ENCODE peak calls at places on chromosomes 11 and 22, in four cellular contexts. A, U, D and R are unnamed samples.

GRCh38 chr22:21937041-21937820 is 15.4 kb downstream of the PPM1F start:
- DNase-seq in A (no peak), U (peak; percentile 34), D (no peak), R (no peak)

GRCh38 chr11:73227571-73228211 is 9.6 kb downstream of the P2RY2 start:
- DNase-seq in A (no peak), U (no peak), D (no peak), R (peak; percentile 55)

GRCh38 chr22:31637938-31638618 is 23.9 kb downstream of the PISD start:
- DNase-seq in A (no peak), U (peak; percentile 23), D (peak; percentile 42), R (peak; percentile 77)

GRCh38 chr11:120867988-120868387 is 155.9 kb upstream of the TBCEL start:
- DNase-seq in A (no peak), U (no peak), D (no peak), R (no peak)

GRCh38 chr11:100774859-100775258 is 87.8 kb downstream of the ARHGAP42 start:
- DNase-seq in A (no peak), U (no peak), D (no peak), R (no peak)

GRCh38 chr11:126404367-126404766 is 48.9 kb downstream of the ST3GAL4 start:
- DNase-seq in A (peak; percentile 23), U (no peak), D (no peak), R (peak; percentile 12)

GRCh38 chr11:77178150-77178549 is 50.1 kb downstream of the MYO7A start:
- DNase-seq in A (no peak), U (no peak), D (no peak), R (no peak)

GRCh38 chr22:43521716-43522115 is 109.9 kb downstream of the MPPED1 start:
- DNase-seq in A (no peak), U (no peak), D (no peak), R (no peak)

GRCh38 chr11:65448074-65448417 is 25.4 kb downstream of the NEAT1 start:
- DNase-seq in A (no peak), U (no peak), D (no peak), R (no peak)

GRCh38 chr11:123473941-123474668 is 44.0 kb downstream of the GRAMD1B start:
- DNase-seq in A (no peak), U (no peak), D (no peak), R (no peak)

GRCh38 chr22:21726650-21727049 is 8.9 kb downstream of the YPEL1 start:
- DNase-seq in A (peak; percentile 28), U (no peak), D (no peak), R (no peak)

GRCh38 chr22:49869855-49870712 is 16.4 kb downstream of the ZBED4 start:
- DNase-seq in A (no peak), U (no peak), D (no peak), R (peak; percentile 5)

GRCh38 chr11:35932641-35933571 is 11.0 kb upstream of the LDLRAD3 start:
- DNase-seq in A (no peak), U (no peak), D (no peak), R (no peak)

GRCh38 chr11:122754553-122755322 is 83.6 kb upstream of the CRTAM start:
- DNase-seq in A (peak; percentile 32), U (no peak), D (no peak), R (no peak)

GRCh38 chr11:1500466-1501420 is 14.2 kb upstream of the MOB2 start:
- DNase-seq in A (no peak), U (no peak), D (peak; percentile 7), R (peak; percentile 60)

GRCh38 chr11:114192841-114193389 is 103.3 kb upstream of the NNMT start:
- DNase-seq in A (no peak), U (no peak), D (no peak), R (no peak)

GRCh38 chr11:118175031-118175531 is 1.4 kb downstream of the SCN2B start:
- DNase-seq in A (no peak), U (no peak), D (peak; percentile 40), R (no peak)

GRCh38 chr11:43358308-43358669 is 431 bp upstream of the TTC17 start:
- DNase-seq in A (no peak), U (no peak), D (no peak), R (no peak)

GRCh38 chr11:27934830-27935145 is 173.2 kb downstream of the KIF18A start:
- DNase-seq in A (no peak), U (no peak), D (no peak), R (no peak)

GRCh38 chr22:45905326-45905923 is 71.5 kb downstream of the WNT7B start:
- DNase-seq in A (no peak), U (no peak), D (no peak), R (no peak)

GRCh38 chr11:70205766-70206165 is 2.7 kb downstream of the FADD start:
- DNase-seq in A (no peak), U (no peak), D (no peak), R (peak; percentile 8)

GRCh38 chr22:31615481-31615840 is 46.6 kb downstream of the PISD start:
- DNase-seq in A (no peak), U (no peak), D (no peak), R (no peak)

GRCh38 chr11:10314199-10315072 is 9.6 kb downstream of the ADM start:
- DNase-seq in A (no peak), U (no peak), D (no peak), R (no peak)

GRCh38 chr11:27456140-27456801 is 16.3 kb downstream of the LGR4 start:
- DNase-seq in A (no peak), U (no peak), D (no peak), R (no peak)

GRCh38 chr11:17468094-17468493 is 8.6 kb downstream of the ABCC8 start:
- DNase-seq in A (no peak), U (no peak), D (no peak), R (no peak)

GRCh38 chr11:35968386-35969088 is 24.7 kb downstream of the LDLRAD3 start:
- DNase-seq in A (no peak), U (no peak), D (no peak), R (no peak)

GRCh38 chr11:44116433-44116832 is 21.0 kb downstream of the EXT2 start:
- DNase-seq in A (no peak), U (no peak), D (no peak), R (no peak)

DNA sequence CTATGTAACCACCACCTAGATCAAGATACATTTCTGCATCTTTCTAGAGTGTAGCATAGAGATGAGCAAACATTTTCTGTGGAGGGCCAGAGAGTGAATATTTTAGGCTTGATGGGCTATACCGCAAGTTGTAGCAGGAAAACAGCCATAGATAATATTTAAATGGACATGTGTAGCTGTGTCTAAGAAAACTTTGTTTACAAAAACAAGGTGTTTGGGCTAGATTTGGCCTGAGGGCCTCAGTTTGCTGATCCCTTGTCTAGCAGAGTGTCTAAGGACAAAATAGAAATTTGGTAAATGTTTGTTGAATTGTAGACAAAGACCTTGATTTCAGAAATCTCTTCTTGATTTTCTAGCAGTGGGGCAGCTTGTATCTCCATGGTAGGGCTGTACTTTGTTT is 36.3 kb downstream of the STIM1 start:
- DNase-seq in A (no peak), U (no peak), D (no peak), R (no peak)
- H3K4me1 ChIP-seq in A (no peaks in the 10 kb centered on the region), U (peaks cover 14% of the 10 kb centered on the region), D (peaks cover 44% of the 10 kb centered on the region), R (peaks cover 3% of the 10 kb centered on the region)

GRCh38 chr11:124753624-124754023 is 1.6 kb upstream of the VSIG2 start:
- DNase-seq in A (no peak), U (no peak), D (no peak), R (no peak)
- H3K9me3 ChIP-seq in A (no peaks in the 10 kb centered on the region), U (no peaks in the 10 kb centered on the region), D (no peaks in the 10 kb centered on the region), R (no peaks in the 10 kb centered on the region)

GRCh38 chr11:45889555-45889954 is 4.1 kb downstream of the MAPK8IP1 start:
- DNase-seq in A (no peak), U (no peak), D (no peak), R (no peak)
- H3K27me3 ChIP-seq in A (peaks cover 29% of the 10 kb centered on the region), U (peaks cover 4% of the 10 kb centered on the region), D (no peaks in the 10 kb centered on the region), R (no peaks in the 10 kb centered on the region)

GRCh38 chr22:37186997-37187522 is 987 bp downstream of the C1QTNF6 start:
- DNase-seq in A (no peak), U (no peak), D (peak; percentile 14), R (peak; percentile 24)

GRCh38 chr22:37187552-37187890 is 526 bp downstream of the C1QTNF6 start:
- DNase-seq in A (no peak), U (no peak), D (no peak), R (no peak)

GRCh38 chr22:37189011-37189466 is 992 bp upstream of the C1QTNF6 start:
- DNase-seq in A (no peak), U (no peak), D (peak; percentile 8), R (no peak)

GRCh38 chr22:37186228-37186996 is 1.6 kb downstream of the C1QTNF6 start:
- DNase-seq in A (peak; percentile 38), U (peak; percentile 46), D (peak; percentile 11), R (peak; percentile 42)

GRCh38 chr22:37187891-37188761 is at the start of gene C1QTNF6:
- DNase-seq in A (peak; percentile 66), U (no peak), D (peak; percentile 56), R (peak; percentile 77)
- H3K4me1 ChIP-seq in A (peaks cover 6% of the 10 kb centered on the region), U (peaks cover 35% of the 10 kb centered on the region), D (peaks cover 53% of the 10 kb centered on the region), R (no peaks in the 10 kb centered on the region)

DNA sequence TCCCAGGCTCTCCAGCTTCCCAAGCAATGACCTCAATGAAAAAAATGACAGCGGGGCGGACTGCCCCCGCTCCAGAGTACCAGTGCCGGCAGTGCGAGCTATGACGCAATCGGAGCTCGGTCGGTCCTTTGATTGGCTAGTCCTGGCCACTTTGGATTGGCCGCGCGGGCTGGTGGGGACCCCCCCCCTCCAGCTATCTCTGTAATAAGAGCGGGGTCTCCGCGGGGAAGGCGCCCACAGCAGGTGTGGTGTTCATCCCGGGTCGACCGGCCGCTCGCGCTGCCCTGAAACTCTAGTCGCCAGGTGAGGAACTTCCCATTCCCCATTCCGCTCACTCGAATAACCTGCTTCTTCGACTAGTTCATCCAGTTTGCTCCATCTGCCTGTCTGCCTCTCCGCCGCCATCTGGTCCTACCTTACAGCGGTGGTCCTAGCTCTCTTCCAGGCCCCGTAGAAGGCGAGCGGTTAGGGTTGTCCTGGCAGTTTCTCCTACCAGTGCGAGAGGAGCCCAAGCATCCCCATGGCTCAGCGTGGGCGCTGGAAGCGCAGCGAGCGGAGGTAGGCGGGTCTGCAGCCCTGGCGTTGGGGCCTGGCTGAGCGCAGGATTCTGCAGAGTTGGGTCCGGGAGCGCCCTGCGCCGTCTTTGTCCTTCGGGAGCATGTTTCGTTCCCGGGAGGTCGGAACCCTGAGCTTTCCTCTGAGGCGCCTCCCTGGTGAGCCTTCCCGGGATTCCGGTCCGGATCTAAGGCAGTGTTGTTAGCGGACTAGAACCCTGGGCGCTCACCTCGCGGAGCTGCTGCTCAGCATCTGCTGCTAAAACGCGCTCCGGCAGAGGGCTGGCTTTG is at the start of gene CALCB:
- DNase-seq in A (no peak), U (no peak), D (no peak), R (peak; percentile 44)
- H3K9me3 ChIP-seq in A (no peaks in the 10 kb centered on the region), U (no peaks in the 10 kb centered on the region), D (peaks cover 22% of the 10 kb centered on the region), R (peaks cover 1% of the 10 kb centered on the region)